ENCODE peak calls at places on chromosomes 16 and 17, in ten cellular contexts. N is WTC11, W is cardiac fibroblast, Q is fibroblast of lung, G is B cell, D is fibroblast of villous mesenchyme, L is DND-41, F is A549, I is body of pancreas, A is AG09309. X is an unnamed sample.

GRCh38 chr17:1907818-1908698 is 78.3 kb downstream of the RPA1 start:
- DNase-seq in N (peak), W (peak), Q (peak), G (peak), D (peak), L (no peak), F (no peak), I (no peak), A (no peak), X (no peak)

GRCh38 chr17:72075995-72076677 is 44.7 kb upstream of the SOX9 start:
- DNase-seq in N (no peak), W (no peak), Q (no peak), G (no peak), D (no peak), L (no peak), F (no peak), I (no peak), A (no peak), X (no peak)

GRCh38 chr17:55420776-55421178 is 858 bp downstream of the MMD start:
- DNase-seq in N (peak), W (peak), Q (peak), G (peak), D (peak), L (peak), F (peak), I (peak), A (no peak), X (peak)

GRCh38 chr17:49497147-49498036 is 2.3 kb downstream of the NGFR start:
- DNase-seq in N (peak), W (peak), Q (peak), G (peak), D (peak), L (no peak), F (peak), I (no peak), A (no peak), X (no peak)

GRCh38 chr17:73058022-73058421 is 34.5 kb downstream of the SLC39A11 start:
- DNase-seq in N (no peak), W (peak), Q (peak), G (no peak), D (no peak), L (no peak), F (no peak), I (no peak), A (no peak), X (no peak)

GRCh38 chr16:69223882-69224281 is 36.9 kb downstream of the SNTB2 start:
- DNase-seq in N (no peak), W (no peak), Q (peak), G (no peak), D (no peak), L (no peak), F (no peak), I (no peak), A (peak), X (no peak)

GRCh38 chr17:6780001-6780400 is 4.0 kb downstream of the FBXO39 start:
- DNase-seq in N (no peak), W (no peak), Q (no peak), G (no peak), D (no peak), L (no peak), F (no peak), I (no peak), A (no peak), X (no peak)

GRCh38 chr17:7703584-7704574 is 1.1 kb upstream of the EFNB3 start:
- DNase-seq in N (peak), W (peak), Q (peak), G (no peak), D (peak), L (no peak), F (peak), I (peak), A (no peak), X (no peak)

GRCh38 chr17:68101992-68102758 is 66.6 kb downstream of the KPNA2 start:
- DNase-seq in N (no peak), W (no peak), Q (no peak), G (peak), D (no peak), L (peak), F (no peak), I (peak), A (no peak), X (no peak)

GRCh38 chr16:74480150-74481029 is 59.1 kb upstream of the CLEC18B start:
- DNase-seq in N (no peak), W (peak), Q (peak), G (no peak), D (peak), L (no peak), F (peak), I (no peak), A (no peak), X (no peak)

GRCh38 chr16:81843243-81843582 is 64.1 kb downstream of the PLCG2 start:
- DNase-seq in N (no peak), W (no peak), Q (peak), G (no peak), D (peak), L (no peak), F (no peak), I (no peak), A (no peak), X (no peak)

GRCh38 chr17:82217530-82218204 is 5.0 kb upstream of the CCDC57 start:
- DNase-seq in N (no peak), W (peak), Q (peak), G (no peak), D (peak), L (no peak), F (no peak), I (no peak), A (peak), X (peak)

GRCh38 chr16:49019081-49019633 is 262.5 kb downstream of the CBLN1 start:
- DNase-seq in N (peak), W (no peak), Q (peak), G (no peak), D (no peak), L (no peak), F (no peak), I (no peak), A (no peak), X (no peak)

GRCh38 chr16:23952128-23953041 is 116.6 kb downstream of the PRKCB start:
- DNase-seq in N (no peak), W (no peak), Q (no peak), G (no peak), D (no peak), L (peak), F (no peak), I (no peak), A (no peak), X (no peak)

GRCh38 chr16:66509576-66509975 is 40.3 kb downstream of the TK2 start:
- DNase-seq in N (no peak), W (no peak), Q (no peak), G (no peak), D (no peak), L (no peak), F (no peak), I (peak), A (no peak), X (peak)

GRCh38 chr17:57622886-57623433 is 122.1 kb downstream of the CCDC182 start:
- DNase-seq in N (no peak), W (peak), Q (peak), G (peak), D (peak), L (no peak), F (peak), I (no peak), A (peak), X (no peak)

GRCh38 chr17:18070861-18071340 is 16.8 kb upstream of the DRG2 start:
- DNase-seq in N (no peak), W (peak), Q (peak), G (no peak), D (peak), L (no peak), F (no peak), I (no peak), A (no peak), X (no peak)

GRCh38 chr17:78718575-78719209 is 63.4 kb downstream of the CYTH1 start:
- DNase-seq in N (no peak), W (no peak), Q (no peak), G (no peak), D (no peak), L (no peak), F (no peak), I (no peak), A (no peak), X (no peak)

GRCh38 chr17:81119223-81120148 is 45.8 kb upstream of the PVALEF start:
- DNase-seq in N (peak), W (peak), Q (peak), G (peak), D (peak), L (peak), F (peak), I (peak), A (peak), X (no peak)
- TF ChIP-seq CTCF in N (no peak), W (peak), Q (no peak), G (no peak), D (peak), L (no peak), F (peak), I (no peak), A (no peak), X (no peak)

DNA sequence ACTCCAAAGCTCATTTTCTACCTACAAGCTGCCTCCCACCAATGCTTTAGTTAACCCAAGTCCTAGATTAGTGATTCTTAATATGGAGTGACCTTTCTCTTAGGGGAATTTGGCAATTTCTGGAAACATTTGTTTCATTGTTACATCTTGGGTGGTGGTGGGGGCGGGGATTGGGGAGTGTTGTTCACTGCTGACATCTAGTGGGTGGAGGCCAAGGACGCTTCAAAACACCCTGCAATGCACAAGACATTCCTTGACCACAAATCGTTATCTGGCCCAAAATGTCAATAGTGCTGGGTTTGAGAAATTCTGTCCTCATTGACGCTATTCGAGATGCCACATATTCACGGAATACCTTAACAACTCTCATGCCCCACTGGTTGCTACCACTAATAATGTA is 282.9 kb downstream of the RBFOX1 start:
- DNase-seq in N (no peak), W (no peak), Q (no peak), G (no peak), D (no peak), L (no peak), F (no peak), I (no peak), A (no peak), X (no peak)
- TF ChIP-seq CTCF in N (no peak), W (no peak), Q (no peak), G (no peak), D (no peak), L (peak), F (no peak), I (no peak), A (no peak), X (no peak)

GRCh38 chr17:31068291-31068690 is 26.5 kb upstream of the NF1 start:
- DNase-seq in N (peak), W (peak), Q (peak), G (peak), D (peak), L (peak), F (no peak), I (no peak), A (no peak), X (no peak)
- TF ChIP-seq CTCF in N (peak), W (peak), Q (peak), G (peak), D (peak), L (peak), F (peak), I (no peak), A (peak), X (peak)

GRCh38 chr17:74928786-74929185 is 4.7 kb downstream of the OTOP2 start:
- DNase-seq in N (peak), W (no peak), Q (no peak), G (no peak), D (no peak), L (no peak), F (no peak), I (no peak), A (no peak), X (no peak)
- TF ChIP-seq CTCF in N (no peak), W (no peak), Q (no peak), G (no peak), D (no peak), L (no peak), F (no peak), I (no peak), A (no peak), X (no peak)

GRCh38 chr16:72846594-72846993 is 201.3 kb downstream of the ZFHX3 start:
- DNase-seq in N (no peak), W (no peak), Q (no peak), G (no peak), D (no peak), L (no peak), F (no peak), I (no peak), A (no peak), X (no peak)
- TF ChIP-seq CTCF in N (no peak), W (no peak), Q (no peak), G (no peak), D (no peak), L (no peak), F (no peak), I (no peak), A (no peak), X (no peak)

GRCh38 chr16:84313921-84314320 is 19.2 kb downstream of the WFDC1 start:
- DNase-seq in N (no peak), W (no peak), Q (no peak), G (no peak), D (no peak), L (no peak), F (no peak), I (no peak), A (no peak), X (peak)

GRCh38 chr16:84314814-84315213 is 20.1 kb downstream of the WFDC1 start:
- DNase-seq in N (no peak), W (no peak), Q (no peak), G (no peak), D (no peak), L (no peak), F (no peak), I (no peak), A (no peak), X (peak)

GRCh38 chr16:84312783-84313382 is 18.2 kb downstream of the WFDC1 start:
- DNase-seq in N (peak), W (no peak), Q (no peak), G (no peak), D (no peak), L (no peak), F (no peak), I (no peak), A (no peak), X (peak)

GRCh38 chr16:84314373-84314772 is 19.7 kb downstream of the WFDC1 start:
- DNase-seq in N (no peak), W (no peak), Q (no peak), G (no peak), D (no peak), L (no peak), F (no peak), I (no peak), A (no peak), X (peak)

GRCh38 chr16:84315422-84315821 is 20.7 kb downstream of the WFDC1 start:
- DNase-seq in N (no peak), W (peak), Q (no peak), G (no peak), D (no peak), L (no peak), F (no peak), I (no peak), A (no peak), X (peak)
- TF ChIP-seq CTCF in N (no peak), W (no peak), Q (no peak), G (no peak), D (no peak), L (no peak), F (no peak), I (no peak), A (no peak), X (no peak)

GRCh38 chr16:26569793-26570192 is 496.9 kb upstream of the C16orf82 start:
- DNase-seq in N (peak), W (no peak), Q (no peak), G (no peak), D (no peak), L (peak), F (no peak), I (no peak), A (no peak), X (no peak)
- TF ChIP-seq CTCF in N (no peak), W (no peak), Q (no peak), G (no peak), D (no peak), L (peak), F (peak), I (no peak), A (no peak), X (peak)

DNA sequence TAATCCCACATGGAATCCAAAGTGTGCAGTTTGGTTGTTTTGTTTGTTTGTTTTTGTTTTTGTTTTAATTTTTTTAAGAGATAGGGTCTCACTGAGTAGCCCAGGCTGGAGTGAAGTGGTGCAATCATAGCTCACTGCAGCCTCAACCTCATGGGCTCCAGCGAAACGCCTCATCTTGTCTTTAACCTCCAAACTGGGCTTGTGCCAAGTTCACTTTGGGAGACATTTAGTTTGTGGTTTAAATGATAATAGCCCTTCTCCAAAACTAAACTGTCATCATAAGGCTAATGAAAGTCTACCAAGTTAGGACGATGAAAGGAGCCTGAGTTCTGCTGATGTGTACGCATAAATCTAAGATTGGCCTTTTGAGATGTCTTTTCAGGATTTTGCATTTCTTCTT is 6.5 kb upstream of the CARD14 start:
- DNase-seq in N (no peak), W (peak), Q (no peak), G (no peak), D (no peak), L (no peak), F (no peak), I (no peak), A (no peak), X (no peak)
- TF ChIP-seq CTCF in N (no peak), W (no peak), Q (no peak), G (no peak), D (no peak), L (no peak), F (no peak), I (no peak), A (no peak), X (no peak)

X was measured in chondrocyte.